ENCODE peak calls at places on chromosomes 5 and 9, in four cellular contexts. W is neuronal stem cell, F is heart left ventricle, J is ascending aorta. Z is an unnamed sample. For H3K4me1, the result is how much of the 10 kb centered on the place peaks cover.

GRCh38 chr9:123863164-123863855 is 66.6 kb downstream of the DENND1A start:
- DNase-seq in W (no peak), F (no peak), J (no peak), Z (no peak)

GRCh38 chr5:178143246-178143645 is 10.4 kb downstream of the NHP2 start:
- DNase-seq in W (no peak), F (no peak), J (no peak), Z (no peak)

GRCh38 chr5:143733635-143734341 is 78.2 kb upstream of the HMHB1 start:
- DNase-seq in W (no peak), F (peak), J (no peak), Z (no peak)

GRCh38 chr9:116842658-116843057 is 155.6 kb downstream of the TRIM32 start:
- DNase-seq in W (no peak), F (no peak), J (no peak), Z (no peak)

GRCh38 chr5:139708877-139709586 is 60.9 kb downstream of the CXXC5 start:
- DNase-seq in W (peak), F (peak), J (peak), Z (no peak)

GRCh38 chr5:40991168-40991980 is 79.8 kb downstream of the MROH2B start:
- DNase-seq in W (no peak), F (peak), J (peak), Z (peak)

GRCh38 chr9:120730661-120731514 is 16.6 kb upstream of the MEGF9 start:
- DNase-seq in W (peak), F (peak), J (peak), Z (no peak)

GRCh38 chr5:123422433-123423277 is 548 bp downstream of the CEP120 start:
- DNase-seq in W (peak), F (no peak), J (no peak), Z (no peak)

GRCh38 chr9:15509931-15510788 is 610 bp downstream of the PSIP1 start:
- DNase-seq in W (peak), F (peak), J (no peak), Z (peak)

GRCh38 chr9:93060746-93061259 is 2.3 kb downstream of the SUSD3 start:
- DNase-seq in W (no peak), F (no peak), J (peak), Z (peak)

GRCh38 chr5:180291943-180292831 is at the start of gene MAPK9:
- DNase-seq in W (peak), F (peak), J (peak), Z (peak)

GRCh38 chr9:128554155-128554862 is 1.9 kb downstream of the SPTAN1 start:
- DNase-seq in W (peak), F (peak), J (peak), Z (peak)

GRCh38 chr9:77999231-77999631 is 32.4 kb downstream of the GNAQ start:
- DNase-seq in W (no peak), F (no peak), J (no peak), Z (no peak)

GRCh38 chr5:132850066-132850465 is 16.2 kb downstream of the GDF9 start:
- DNase-seq in W (no peak), F (no peak), J (no peak), Z (no peak)

GRCh38 chr5:120958877-120959485 is 494.9 kb downstream of the PRR16 start:
- DNase-seq in W (no peak), F (no peak), J (no peak), Z (no peak)

DNA sequence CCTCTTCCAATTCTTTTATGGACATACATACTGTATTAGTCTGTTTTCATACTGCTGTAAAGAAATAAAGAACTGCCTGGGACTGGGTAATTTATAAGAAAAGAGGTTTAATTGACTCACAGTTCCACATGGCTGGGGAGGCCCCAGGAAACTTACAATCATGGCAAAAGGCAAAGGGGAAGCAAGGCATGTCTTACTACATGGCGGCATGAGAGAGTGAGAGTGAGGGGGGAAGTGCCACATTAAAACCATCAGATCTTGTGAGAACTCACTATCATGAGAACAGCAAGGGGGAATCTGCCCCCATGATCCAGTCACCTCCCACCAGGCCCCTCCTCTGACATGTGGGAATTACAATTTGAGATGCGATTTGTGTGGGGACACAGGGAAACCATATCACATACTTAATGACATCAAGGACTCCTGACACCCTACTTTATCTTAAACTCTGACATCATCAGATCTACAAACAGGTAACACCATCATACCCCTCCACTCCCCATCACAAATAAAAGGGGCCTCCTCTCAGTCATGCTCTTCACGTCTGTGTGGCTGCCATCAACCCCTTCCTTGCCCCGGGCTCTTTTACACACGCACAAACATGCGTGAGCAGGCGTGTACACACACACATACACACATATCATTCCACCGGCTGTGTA is 9.7 kb downstream of the ANKRD33B start:
- DNase-seq in W (no peak), F (peak), J (no peak), Z (no peak)
- H3K4me1 ChIP-seq in W (under half), F (under half), J (under half), Z (under half)

GRCh38 chr5:142191776-142192175 is 83.2 kb downstream of the NDFIP1 start:
- DNase-seq in W (no peak), F (no peak), J (no peak), Z (no peak)
- H3K4me1 ChIP-seq in W (under half), F (under half), J (under half), Z (under half)

GRCh38 chr5:150587016-150587415 is 53.4 kb upstream of the SYNPO start:
- DNase-seq in W (no peak), F (no peak), J (no peak), Z (no peak)
- H3K4me1 ChIP-seq in W (under half), F (under half), J (under half), Z (under half)

GRCh38 chr9:37027582-37028424 is 6.3 kb downstream of the PAX5 start:
- DNase-seq in W (peak), F (peak), J (peak), Z (peak)
- H3K4me1 ChIP-seq in W (under half), F (under half), J (under half), Z (under half)

GRCh38 chr5:109089191-109089590 is 320.6 kb downstream of the PJA2 start:
- DNase-seq in W (no peak), F (no peak), J (no peak), Z (no peak)
- H3K4me1 ChIP-seq in W (under half), F (under half), J (under half), Z (under half)

GRCh38 chr5:72383280-72384205 is 63.4 kb downstream of the PTCD2 start:
- DNase-seq in W (no peak), F (no peak), J (no peak), Z (no peak)
- H3K4me1 ChIP-seq in W (under half), F (under half), J (under half), Z (under half)

GRCh38 chr9:137220317-137221094 is 1.5 kb downstream of the RNF208 start:
- DNase-seq in W (no peak), F (no peak), J (no peak), Z (no peak)

GRCh38 chr9:137221095-137221374 is 1.0 kb downstream of the RNF208 start:
- DNase-seq in W (no peak), F (no peak), J (no peak), Z (no peak)

GRCh38 chr9:137222190-137223077 is at the start of gene RNF208:
- DNase-seq in W (no peak), F (no peak), J (no peak), Z (peak)

GRCh38 chr9:137219757-137220316 is 2.2 kb downstream of the RNF208 start:
- DNase-seq in W (no peak), F (no peak), J (no peak), Z (no peak)

GRCh38 chr9:137221477-137222111 is 446 bp downstream of the RNF208 start:
- DNase-seq in W (no peak), F (no peak), J (no peak), Z (no peak)
- H3K4me1 ChIP-seq in W (under half), F (under half), J (under half), Z (under half)

DNA sequence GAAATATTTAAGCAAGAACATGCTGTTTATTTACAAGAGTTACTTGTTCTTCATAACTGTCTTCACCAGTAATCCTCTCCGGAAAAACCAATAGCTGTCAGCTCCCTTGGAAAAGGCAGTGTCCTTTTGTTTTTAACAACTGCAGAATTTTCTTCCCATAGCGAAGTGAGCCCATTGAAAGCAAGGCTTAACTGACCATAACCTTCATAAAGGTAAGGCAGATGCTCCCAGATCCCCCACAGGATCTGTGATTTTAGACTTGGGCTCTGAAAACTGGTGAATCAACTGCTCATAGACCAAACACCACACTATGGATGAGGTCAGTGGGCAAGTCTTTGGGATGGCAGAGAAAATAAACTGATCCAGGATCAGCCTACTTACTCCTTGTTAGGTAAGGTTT is 155.0 kb downstream of the GLIS3 start:
- DNase-seq in W (no peak), F (no peak), J (no peak), Z (no peak)
- H3K4me1 ChIP-seq in W (under half), F (under half), J (under half), Z (under half)

DNA sequence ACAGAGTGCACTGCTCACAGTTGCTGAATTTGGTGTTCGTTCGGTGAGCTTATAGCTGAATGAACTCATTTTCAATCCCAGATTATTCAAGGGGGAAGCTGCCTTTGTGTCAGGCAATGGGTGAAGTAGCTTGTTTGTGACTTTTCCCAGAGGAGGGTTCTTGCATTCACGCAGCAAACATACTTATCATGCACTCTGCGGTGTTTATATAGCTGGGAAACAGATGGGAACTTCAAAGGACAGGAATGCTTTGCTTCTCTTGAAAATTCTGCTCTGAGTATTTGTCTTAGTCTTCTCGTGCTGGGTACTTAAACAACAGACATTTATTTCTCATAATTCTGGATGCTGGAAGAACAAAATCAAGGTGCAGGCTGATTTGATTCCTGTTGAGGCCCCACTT is 64.7 kb upstream of the ABCA1 start:
- DNase-seq in W (no peak), F (no peak), J (no peak), Z (no peak)
- H3K4me1 ChIP-seq in W (under half), F (under half), J (under half), Z (under half)